ENCODE peak calls at places on chromosomes 16 and 17, in six cellular contexts. S is H9, W is mesendoderm, B is IMR-90, I is neuronal stem cell, E is H1. H is an unnamed sample.

GRCh38 chr16:67406628-67407027 is 9.6 kb downstream of the ZDHHC1 start:
- DNase-seq in S (no peak), W (peak), B (peak), I (no peak), E (no peak), H (peak)

GRCh38 chr16:19481291-19481690 is 40.6 kb downstream of the GDE1 start:
- DNase-seq in S (no peak), W (no peak), B (no peak), I (no peak), E (no peak), H (no peak)

GRCh38 chr17:57413848-57414651 is 157.7 kb downstream of the MSI2 start:
- DNase-seq in S (no peak), W (no peak), B (no peak), I (no peak), E (no peak), H (no peak)

GRCh38 chr16:56451753-56452689 is 667 bp downstream of the OGFOD1 start:
- DNase-seq in S (peak), W (peak), B (peak), I (no peak), E (no peak), H (peak)

GRCh38 chr17:50148226-50149098 is 2.0 kb downstream of the PPP1R9B start:
- DNase-seq in S (peak), W (peak), B (peak), I (no peak), E (no peak), H (peak)

GRCh38 chr16:86882586-86883280 is 304.4 kb downstream of the FOXL1 start:
- DNase-seq in S (no peak), W (no peak), B (peak), I (no peak), E (no peak), H (peak)

GRCh38 chr16:81610936-81611335 is 166.3 kb downstream of the CMIP start:
- DNase-seq in S (no peak), W (no peak), B (no peak), I (no peak), E (no peak), H (no peak)

GRCh38 chr17:4658478-4659305 is 17.2 kb upstream of the ALOX15 start:
- DNase-seq in S (no peak), W (no peak), B (peak), I (no peak), E (no peak), H (peak)

GRCh38 chr16:4868046-4868445 is 20.8 kb downstream of the UBN1 start:
- DNase-seq in S (no peak), W (no peak), B (no peak), I (no peak), E (no peak), H (no peak)

GRCh38 chr16:69867796-69868565 is 83.2 kb upstream of the CLEC18A start:
- DNase-seq in S (no peak), W (no peak), B (no peak), I (no peak), E (no peak), H (no peak)

GRCh38 chr16:30902070-30902972 is 5.9 kb downstream of the CTF1 start:
- DNase-seq in S (peak), W (peak), B (peak), I (no peak), E (no peak), H (peak)

GRCh38 chr17:41439375-41439774 is 1.4 kb downstream of the KRT38 start:
- DNase-seq in S (no peak), W (no peak), B (peak), I (no peak), E (no peak), H (no peak)

GRCh38 chr17:77096570-77097214 is 44.1 kb upstream of the SEC14L1 start:
- DNase-seq in S (no peak), W (no peak), B (peak), I (no peak), E (no peak), H (peak)

GRCh38 chr16:66751135-66751991 is at the start of gene DYNC1LI2:
- DNase-seq in S (peak), W (peak), B (peak), I (peak), E (no peak), H (peak)

GRCh38 chr17:59627770-59628171 is 8.1 kb downstream of the CLTC start:
- DNase-seq in S (no peak), W (no peak), B (no peak), I (no peak), E (no peak), H (peak)

GRCh38 chr16:68356249-68356918 is 45.6 kb downstream of the PRMT7 start:
- DNase-seq in S (no peak), W (no peak), B (no peak), I (no peak), E (no peak), H (peak)

GRCh38 chr17:81904600-81905423 is 2.8 kb downstream of the NPB start:
- DNase-seq in S (no peak), W (no peak), B (no peak), I (no peak), E (no peak), H (no peak)

GRCh38 chr16:73013974-73014373 is 34.0 kb downstream of the ZFHX3 start:
- DNase-seq in S (no peak), W (no peak), B (no peak), I (no peak), E (no peak), H (no peak)

GRCh38 chr16:84302111-84302954 is 7.7 kb downstream of the WFDC1 start:
- DNase-seq in S (no peak), W (no peak), B (peak), I (no peak), E (no peak), H (peak)

GRCh38 chr16:28590384-28591340 is 6.2 kb downstream of the SULT1A2 start:
- DNase-seq in S (no peak), W (no peak), B (no peak), I (no peak), E (no peak), H (no peak)

GRCh38 chr17:31279401-31279800 is 17.6 kb downstream of the OMG start:
- DNase-seq in S (no peak), W (peak), B (no peak), I (no peak), E (peak), H (no peak)

GRCh38 chr16:88264641-88265285 is 118.0 kb upstream of the ZNF469 start:
- DNase-seq in S (peak), W (peak), B (peak), I (peak), E (peak), H (peak)

GRCh38 chr16:9843424-9844013 is 338.7 kb downstream of the GRIN2A start:
- DNase-seq in S (no peak), W (no peak), B (no peak), I (no peak), E (no peak), H (no peak)

GRCh38 chr17:72850410-72850809 is 242.1 kb downstream of the SLC39A11 start:
- DNase-seq in S (no peak), W (no peak), B (peak), I (no peak), E (no peak), H (no peak)

GRCh38 chr16:51888534-51888933 is 658.4 kb downstream of the TOX3 start:
- DNase-seq in S (no peak), W (no peak), B (peak), I (no peak), E (no peak), H (peak)

DNA sequence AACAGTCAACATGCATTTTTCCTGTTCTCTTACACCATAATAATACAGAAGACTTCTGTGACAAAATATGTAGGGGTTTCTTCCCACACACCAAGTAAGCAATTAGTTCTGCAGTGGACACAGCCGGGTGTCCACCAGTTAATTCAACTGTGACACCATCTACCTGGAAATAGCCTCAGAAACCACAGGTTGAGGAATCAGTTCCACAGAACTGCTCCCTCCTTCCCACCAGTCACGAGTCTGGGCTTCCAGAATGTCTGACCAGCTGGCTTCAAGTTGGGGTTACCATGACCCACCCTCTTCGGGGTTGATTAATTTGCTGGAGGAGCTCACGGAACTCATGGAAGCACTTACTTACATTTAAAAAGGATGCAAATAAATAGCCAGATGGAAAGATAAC is 13.6 kb upstream of the CCL5 start:
- DNase-seq in S (no peak), W (no peak), B (no peak), I (no peak), E (no peak), H (no peak)
- H2BK15ac ChIP-seq in S (no peak), W (no peak), B (no peak), I (no peak), E (no peak), H (no peak)

DNA sequence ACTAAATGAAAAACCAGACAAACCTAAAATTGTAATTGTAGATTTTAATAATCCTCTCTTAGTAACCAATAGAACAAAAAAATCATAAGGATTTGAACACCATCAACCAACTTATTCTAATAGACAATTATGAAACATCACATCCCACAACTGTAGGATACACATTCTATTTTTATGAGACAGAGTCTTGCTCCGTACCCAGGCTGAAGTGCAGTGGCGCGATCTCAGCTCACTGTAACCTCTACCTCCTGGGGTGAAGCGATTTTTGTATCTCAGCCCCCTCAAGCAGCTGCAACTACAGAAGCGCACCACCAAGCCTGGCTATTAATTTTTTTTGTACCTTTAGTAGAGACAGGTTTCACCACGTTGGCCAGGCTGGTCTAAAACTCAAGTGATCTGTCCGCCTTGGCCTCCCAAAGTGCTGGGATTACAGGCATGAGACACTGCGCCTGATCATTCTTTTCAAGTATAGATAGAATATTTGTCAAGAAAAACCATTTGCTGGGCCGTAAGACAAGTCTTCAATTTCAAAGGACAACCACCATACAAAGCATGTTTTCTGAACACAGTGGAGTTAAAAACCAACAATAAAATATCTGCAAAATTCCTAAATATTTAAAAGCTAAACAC is 49.8 kb downstream of the CREBBP start:
- DNase-seq in S (no peak), W (no peak), B (no peak), I (no peak), E (no peak), H (no peak)
- H2BK15ac ChIP-seq in S (no peak), W (no peak), B (no peak), I (no peak), E (no peak), H (no peak)

DNA sequence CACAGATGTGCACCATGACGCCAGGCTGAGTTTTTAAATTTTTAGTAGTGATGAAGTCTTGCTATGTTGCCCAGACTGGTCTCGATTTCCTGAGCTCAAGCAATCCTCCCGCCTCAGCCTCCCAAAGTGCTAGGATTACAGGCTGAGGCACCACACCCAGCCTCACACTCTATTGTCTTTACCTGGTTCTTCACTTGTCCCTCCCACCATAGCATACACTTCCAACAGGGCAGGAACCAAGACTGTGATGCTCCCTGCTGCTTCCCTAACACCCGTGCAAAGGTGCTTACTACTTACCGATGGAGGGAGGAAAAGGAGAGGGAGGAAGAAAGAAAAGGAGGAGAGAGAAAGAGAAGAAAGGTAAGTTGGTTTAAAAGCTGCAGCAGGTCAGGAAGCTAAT is 41.4 kb upstream of the MEIOC start:
- DNase-seq in S (no peak), W (no peak), B (no peak), I (no peak), E (no peak), H (no peak)
- H2BK15ac ChIP-seq in S (no peak), W (no peak), B (no peak), I (no peak), E (no peak), H (no peak)

GRCh38 chr16:46728804-46729203 is 19.3 kb downstream of the MYLK3 start:
- DNase-seq in S (no peak), W (no peak), B (no peak), I (no peak), E (no peak), H (no peak)

GRCh38 chr16:46729326-46729995 is 18.7 kb downstream of the MYLK3 start:
- DNase-seq in S (no peak), W (no peak), B (no peak), I (no peak), E (no peak), H (no peak)

GRCh38 chr16:46731691-46732555 is 16.2 kb downstream of the MYLK3 start:
- DNase-seq in S (no peak), W (no peak), B (no peak), I (no peak), E (no peak), H (no peak)

GRCh38 chr16:46730801-46731690 is 17.1 kb downstream of the MYLK3 start:
- DNase-seq in S (no peak), W (no peak), B (no peak), I (no peak), E (no peak), H (no peak)

GRCh38 chr16:46730126-46730525 is 18.0 kb downstream of the MYLK3 start:
- DNase-seq in S (no peak), W (no peak), B (no peak), I (no peak), E (no peak), H (no peak)
- H2BK15ac ChIP-seq in S (no peak), W (no peak), B (no peak), I (no peak), E (no peak), H (no peak)

GRCh38 chr16:1408171-1408837 is 6.2 kb downstream of the UNKL start:
- DNase-seq in S (peak), W (peak), B (peak), I (peak), E (peak), H (peak)
- H2BK15ac ChIP-seq in S (no peak), W (no peak), B (no peak), I (peak), E (no peak), H (peak)

DNA sequence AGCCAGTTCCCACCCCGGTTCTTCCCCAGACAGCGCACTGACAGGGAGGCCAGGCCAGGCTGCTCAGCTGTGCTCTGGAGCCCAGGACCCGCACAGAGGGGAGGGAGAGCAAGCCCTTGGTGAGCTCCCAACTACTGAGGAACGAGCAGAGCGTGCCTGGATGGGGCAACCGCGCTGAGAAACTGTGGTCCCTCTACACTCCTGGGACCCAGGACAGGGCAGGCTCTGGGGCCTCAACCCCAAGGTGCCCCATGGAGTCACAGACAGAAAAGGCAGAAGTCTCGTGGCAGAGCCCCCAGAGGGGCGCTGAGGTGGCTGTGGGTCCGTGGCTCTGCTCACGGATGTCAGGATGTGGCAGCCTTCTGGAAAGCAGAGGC is 16.3 kb downstream of the SLX4 start:
- DNase-seq in S (no peak), W (no peak), B (no peak), I (no peak), E (no peak), H (no peak)
- H2BK15ac ChIP-seq in S (no peak), W (no peak), B (no peak), I (no peak), E (no peak), H (no peak)

GRCh38 chr16:11884035-11884434 is 31.7 kb downstream of the GSPT1 start:
- DNase-seq in S (no peak), W (no peak), B (no peak), I (no peak), E (no peak), H (no peak)

GRCh38 chr16:11890231-11890630 is 25.5 kb downstream of the GSPT1 start:
- DNase-seq in S (no peak), W (no peak), B (no peak), I (no peak), E (no peak), H (no peak)

GRCh38 chr16:11886881-11887280 is 28.9 kb downstream of the GSPT1 start:
- DNase-seq in S (no peak), W (no peak), B (no peak), I (no peak), E (no peak), H (no peak)
- H2BK15ac ChIP-seq in S (no peak), W (no peak), B (no peak), I (no peak), E (no peak), H (no peak)

GRCh38 chr17:33097411-33097810 is 105.8 kb downstream of the SPACA3 start:
- DNase-seq in S (no peak), W (no peak), B (no peak), I (no peak), E (no peak), H (no peak)

GRCh38 chr17:33099906-33100305 is 108.3 kb downstream of the SPACA3 start:
- DNase-seq in S (no peak), W (no peak), B (no peak), I (no peak), E (no peak), H (no peak)

GRCh38 chr17:33099252-33099651 is 107.6 kb downstream of the SPACA3 start:
- DNase-seq in S (no peak), W (no peak), B (no peak), I (no peak), E (no peak), H (no peak)
- H2BK15ac ChIP-seq in S (no peak), W (no peak), B (no peak), I (no peak), E (no peak), H (no peak)

DNA sequence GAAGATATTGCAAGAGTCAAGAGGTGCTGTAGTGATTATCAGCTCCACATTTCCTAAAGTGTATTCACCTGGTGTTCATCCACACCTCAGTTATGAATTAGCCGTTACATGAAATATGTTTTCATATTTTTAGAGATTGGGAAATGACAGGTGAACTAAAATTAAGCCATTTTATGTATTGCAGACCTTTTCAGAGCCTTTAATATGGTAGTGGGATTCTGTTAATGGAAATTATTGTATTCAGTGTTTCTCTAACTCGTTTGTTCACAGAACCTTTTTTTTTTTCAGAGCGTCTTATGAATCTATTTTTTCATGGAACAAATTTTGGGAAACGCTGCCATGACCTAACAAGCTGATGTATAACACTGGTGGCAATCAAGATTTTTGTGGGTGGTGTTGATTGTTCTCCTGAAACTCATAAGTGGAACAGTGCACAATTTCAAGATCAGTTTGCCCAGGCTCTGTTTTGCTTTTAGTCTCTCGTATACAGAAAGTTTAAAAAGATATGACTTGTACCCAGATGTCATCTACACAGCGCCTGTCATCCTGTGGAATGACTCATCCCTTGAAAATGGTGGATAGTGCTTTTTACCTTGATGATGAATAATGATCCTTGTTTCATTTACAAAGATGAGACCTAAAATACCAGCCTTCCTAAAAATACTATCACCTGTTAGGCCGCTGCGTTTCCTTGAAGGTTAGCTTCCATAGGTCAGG is 88.8 kb downstream of the ARHGAP44 start:
- DNase-seq in S (no peak), W (no peak), B (no peak), I (no peak), E (no peak), H (no peak)
- H2BK15ac ChIP-seq in S (no peak), W (no peak), B (no peak), I (no peak), E (no peak), H (no peak)

H was measured in mesenchymal stem cell.